ENCODE peak calls at places on chromosomes 7 and 10, in four cellular contexts. F is IMR-90, Y is neuronal stem cell, L is H9. R is an unnamed sample.
A peak's percentile ranks its signal among the peaks of the same experiment; 100 is the strongest.

GRCh38 chr10:120423350-120424197 is 33.5 kb upstream of the PLPP4 start:
- DNase-seq in Y (peak; percentile 57), L (peak; percentile 47), F (peak; percentile 13), R (peak; percentile 81)

GRCh38 chr7:142785841-142786250 is 15.1 kb downstream of the PRSS2 start:
- DNase-seq in L (peak; percentile 45), Y (no peak), F (no peak), R (no peak)

GRCh38 chr7:4744391-4745264 is 30.8 kb upstream of the AP5Z1 start:
- DNase-seq in F (peak; percentile 99), L (peak; percentile 98), Y (peak; percentile 84), R (peak; percentile 100)

GRCh38 chr7:74094224-74095095 is 10.9 kb downstream of the LIMK1 start:
- DNase-seq in F (peak; percentile 95), Y (peak; percentile 54), L (peak; percentile 85), R (peak; percentile 97)

GRCh38 chr10:119090026-119090808 is 9.6 kb upstream of the EIF3A start:
- DNase-seq in F (no peak), Y (no peak), L (no peak), R (no peak)

GRCh38 chr10:22321831-22322662 is 1.1 kb downstream of the BMI1 start:
- DNase-seq in F (no peak), Y (peak; percentile 43), L (peak; percentile 46), R (peak; percentile 40)

GRCh38 chr10:27345455-27345909 is 104.9 kb upstream of the ACBD5 start:
- DNase-seq in F (no peak), Y (no peak), L (no peak), R (no peak)

GRCh38 chr7:158044156-158044823 is 543.3 kb downstream of the PTPRN2 start:
- DNase-seq in L (no peak), F (no peak), Y (no peak), R (no peak)

GRCh38 chr10:75102830-75103673 is 8.4 kb upstream of the SAMD8 start:
- DNase-seq in F (no peak), L (no peak), Y (no peak), R (no peak)

GRCh38 chr10:15222511-15222910 is 54.0 kb upstream of the NMT2 start:
- DNase-seq in F (peak; percentile 32), L (no peak), Y (no peak), R (no peak)

GRCh38 chr7:117489911-117490310 is 10.1 kb downstream of the CFTR start:
- DNase-seq in Y (no peak), L (no peak), F (no peak), R (no peak)

GRCh38 chr7:116727432-116728009 is 55.5 kb downstream of the MET start:
- DNase-seq in F (no peak), L (no peak), Y (no peak), R (no peak)

GRCh38 chr10:22244855-22245254 is 27.0 kb upstream of the EBLN1 start:
- DNase-seq in F (no peak), Y (no peak), L (no peak), R (no peak)

GRCh38 chr10:9911488-9911887 is 1106.2 kb upstream of the CELF2 start:
- DNase-seq in F (no peak), Y (no peak), L (peak; percentile 85), R (no peak)

GRCh38 chr7:125316451-125316850 is 386.8 kb upstream of the POT1 start:
- DNase-seq in Y (peak; percentile 35), L (peak; percentile 91), F (no peak), R (peak; percentile 37)

GRCh38 chr7:151439855-151440798 is at the start of gene CRYGN:
- DNase-seq in Y (no peak), L (peak; percentile 78), F (no peak), R (no peak)

GRCh38 chr10:60298408-60299389 is 91.0 kb downstream of the ANK3 start:
- DNase-seq in L (no peak), F (no peak), Y (no peak), R (no peak)

GRCh38 chr7:128135275-128136214 is 104.3 kb upstream of the LRRC4 start:
- DNase-seq in Y (peak; percentile 70), L (peak; percentile 71), F (peak; percentile 37), R (peak; percentile 63)

GRCh38 chr10:93208717-93209464 is 135.2 kb downstream of the CYP26A1 start:
- DNase-seq in L (no peak), Y (no peak), F (peak; percentile 6), R (peak; percentile 40)

GRCh38 chr7:36037121-36037662 is 115.9 kb upstream of the EEPD1 start:
- DNase-seq in F (peak; percentile 74), L (no peak), Y (no peak), R (peak; percentile 75)

GRCh38 chr10:125151824-125152634 is 8.3 kb downstream of the CTBP2 start:
- DNase-seq in F (no peak), L (peak; percentile 96), Y (no peak), R (no peak)
- H3K4me1 ChIP-seq in F (peaks cover 50% of the 10 kb centered on the region), L (peaks cover 24% of the 10 kb centered on the region), Y (peaks cover 32% of the 10 kb centered on the region), R (peaks cover 62% of the 10 kb centered on the region)

GRCh38 chr7:44799939-44800338 is 3.5 kb downstream of the PPIA start:
- DNase-seq in Y (no peak), L (no peak), F (no peak), R (no peak)

GRCh38 chr7:44796034-44796503 is 412 bp upstream of the PPIA start:
- DNase-seq in F (peak; percentile 36), Y (no peak), L (no peak), R (peak; percentile 66)

GRCh38 chr7:44798649-44799275 is 2.3 kb downstream of the PPIA start:
- DNase-seq in F (no peak), L (no peak), Y (no peak), R (no peak)

GRCh38 chr7:44796504-44797328 is at the start of gene PPIA:
- DNase-seq in Y (peak; percentile 97), L (peak; percentile 98), F (peak; percentile 98), R (peak; percentile 98)

DNA sequence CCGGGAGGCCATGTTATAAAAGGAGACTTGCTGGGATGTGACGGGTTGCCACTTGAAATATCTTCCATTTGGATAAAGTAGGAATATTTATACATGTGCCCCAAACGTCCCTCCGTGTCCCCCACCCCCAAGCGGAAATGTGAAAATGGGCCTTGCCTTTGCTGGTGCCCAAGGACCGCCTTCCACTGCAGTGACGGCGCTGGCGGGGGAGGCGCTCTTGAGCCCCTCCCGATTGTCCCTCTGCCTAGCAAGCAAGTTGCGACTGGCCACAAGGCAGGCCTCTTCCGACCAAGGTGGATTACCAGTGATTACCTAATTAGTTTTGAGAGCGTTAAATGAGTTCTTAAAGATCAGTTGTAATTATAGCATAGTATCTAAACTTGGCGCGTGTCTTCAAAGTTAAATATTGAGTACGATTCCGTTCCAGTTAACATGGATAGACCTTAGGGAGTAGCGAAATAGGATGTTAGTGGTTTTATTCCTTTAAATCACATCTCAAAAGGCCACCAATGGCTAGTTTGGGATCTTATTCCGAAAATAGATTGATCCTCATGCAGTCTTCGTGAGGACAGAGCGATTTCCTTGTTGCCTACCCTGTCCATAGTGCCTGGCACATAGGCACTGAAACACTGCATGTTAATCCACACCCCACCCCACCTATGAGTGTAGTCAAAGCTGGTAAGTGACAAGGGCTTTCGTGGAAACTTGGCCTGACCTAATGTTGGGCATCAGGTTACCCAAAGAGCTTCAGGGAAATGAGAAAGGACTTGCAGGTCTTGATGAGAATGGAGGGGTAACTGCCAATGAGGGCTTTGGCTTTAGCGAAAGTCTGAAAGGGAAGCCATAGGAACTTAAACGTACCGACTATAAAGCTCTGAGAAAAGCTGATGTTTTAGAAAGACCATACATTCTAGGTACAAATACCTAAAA is 1.1 kb downstream of the PPIA start:
- DNase-seq in F (peak; percentile 84), Y (peak; percentile 62), L (peak; percentile 76), R (peak; percentile 90)
- H3K23ac ChIP-seq in F (peak overlapping the region; percentile 78), Y (peak overlapping the region; percentile 83), L (peak overlapping the region; percentile 54), R (no peak overlapping the region)

DNA sequence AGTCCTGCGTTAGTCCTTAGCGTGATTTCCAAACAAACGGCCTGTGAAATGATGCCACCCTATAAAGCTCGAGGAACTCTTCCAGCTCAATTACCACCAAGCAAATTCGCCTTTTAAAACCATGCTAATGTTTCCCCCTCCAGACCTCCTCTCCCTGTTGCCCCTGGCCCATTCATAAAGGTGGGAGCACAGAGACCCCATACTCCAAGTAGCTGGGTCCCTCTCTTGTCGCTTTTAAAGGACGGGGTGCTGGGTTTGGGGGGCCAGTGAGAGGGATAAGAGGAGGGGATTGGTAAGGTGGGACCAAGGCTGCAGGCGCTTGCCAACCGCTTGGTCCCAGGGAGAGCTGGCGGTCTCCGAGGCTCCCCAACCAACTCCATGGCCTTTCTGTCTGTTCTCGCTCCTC is 1.2 kb downstream of the HMX2 start:
- DNase-seq in F (no peak), Y (peak; percentile 9), L (no peak), R (no peak)
- H3K4me1 ChIP-seq in F (no peaks in the 10 kb centered on the region), Y (peaks cover 11% of the 10 kb centered on the region), L (peaks cover 10% of the 10 kb centered on the region), R (peaks cover 42% of the 10 kb centered on the region)

GRCh38 chr7:47248797-47249196 is 333.1 kb downstream of the TNS3 start:
- DNase-seq in Y (no peak), F (no peak), L (no peak), R (no peak)
- H3K23ac ChIP-seq in Y (no peak overlapping the region), F (no peak overlapping the region), L (no peak overlapping the region), R (no peak overlapping the region)

GRCh38 chr10:32941357-32941756 is 16.7 kb downstream of the ITGB1 start:
- DNase-seq in L (no peak), F (no peak), Y (no peak), R (no peak)

GRCh38 chr10:32946108-32946507 is 11.9 kb downstream of the ITGB1 start:
- DNase-seq in F (no peak), Y (no peak), L (no peak), R (no peak)

GRCh38 chr10:32942081-32942480 is 15.9 kb downstream of the ITGB1 start:
- DNase-seq in F (no peak), Y (no peak), L (no peak), R (no peak)

GRCh38 chr10:32943395-32943794 is 14.6 kb downstream of the ITGB1 start:
- DNase-seq in Y (no peak), L (no peak), F (no peak), R (no peak)

GRCh38 chr10:32943854-32944661 is 14.0 kb downstream of the ITGB1 start:
- DNase-seq in F (no peak), L (peak; percentile 65), Y (no peak), R (no peak)
- H3K4me1 ChIP-seq in F (peaks cover 36% of the 10 kb centered on the region), L (peaks cover 20% of the 10 kb centered on the region), Y (peaks cover 9% of the 10 kb centered on the region), R (peaks cover 20% of the 10 kb centered on the region)

GRCh38 chr10:77156406-77156879 is 481.2 kb downstream of the KCNMA1 start:
- DNase-seq in F (peak; percentile 75), Y (no peak), L (no peak), R (peak; percentile 50)

GRCh38 chr10:77149001-77149400 is 488.6 kb downstream of the KCNMA1 start:
- DNase-seq in L (no peak), F (no peak), Y (no peak), R (no peak)

GRCh38 chr10:77151395-77151794 is 486.2 kb downstream of the KCNMA1 start:
- DNase-seq in F (no peak), L (no peak), Y (no peak), R (no peak)

GRCh38 chr10:77147871-77148270 is 489.7 kb downstream of the KCNMA1 start:
- DNase-seq in F (no peak), L (no peak), Y (no peak), R (no peak)

GRCh38 chr10:77152256-77152655 is 485.4 kb downstream of the KCNMA1 start:
- DNase-seq in L (no peak), Y (no peak), F (no peak), R (no peak)
- H3K23ac ChIP-seq in L (no peak overlapping the region), Y (no peak overlapping the region), F (no peak overlapping the region), R (no peak overlapping the region)

R was measured in mesenchymal stem cell.